ENCODE peak calls at places on chromosomes 2 and 18, in eight cellular contexts. I is fibroblast of pulmonary artery, R is cardiac muscle cell, F is left lung, D is MM.1S, H is A549, N is ovary, K is body of pancreas. L is an unnamed sample.
A peak's percentile ranks its signal among the peaks of the same experiment; 100 is the strongest.

GRCh38 chr2:121147766-121148165 is 137.2 kb downstream of the TFCP2L1 start:
- DNase-seq in N (no peak), K (no peak), I (no peak), F (no peak), H (no peak), D (no peak), R (no peak), L (no peak)

GRCh38 chr2:39466311-39466710 is 29.2 kb upstream of the MAP4K3 start:
- DNase-seq in K (no peak), H (no peak), D (no peak), F (no peak), N (no peak), I (no peak), R (no peak), L (no peak)

GRCh38 chr2:36697424-36698066 is 1.0 kb downstream of the VIT start:
- DNase-seq in N (no peak), F (no peak), H (no peak), K (no peak), I (no peak), R (no peak), D (no peak), L (no peak)

GRCh38 chr18:42446195-42446594 is 491.2 kb downstream of the PIK3C3 start:
- DNase-seq in D (no peak), F (no peak), K (no peak), I (peak; percentile 67), H (no peak), N (no peak), R (peak; percentile 60), L (no peak)

GRCh38 chr2:17646096-17646554 is 105.6 kb downstream of the VSNL1 start:
- DNase-seq in H (peak; percentile 75), I (peak; percentile 92), F (no peak), D (peak; percentile 52), N (no peak), K (peak; percentile 59), R (peak; percentile 89), L (peak; percentile 65)

GRCh38 chr2:109128466-109129355 is at the start of gene SH3RF3:
- DNase-seq in F (peak; percentile 63), K (peak; percentile 28), D (peak; percentile 52), R (peak; percentile 69), N (peak; percentile 59), I (peak; percentile 69), H (peak; percentile 61), L (peak; percentile 57)

GRCh38 chr2:54336977-54337255 is 80.9 kb upstream of the TSPYL6 start:
- DNase-seq in K (no peak), D (no peak), H (no peak), R (no peak), F (no peak), N (no peak), I (no peak), L (no peak)

GRCh38 chr2:241295326-241296095 is 20.0 kb downstream of the HDLBP start:
- DNase-seq in F (no peak), K (no peak), N (no peak), R (peak; percentile 23), I (no peak), D (no peak), H (no peak), L (no peak)

GRCh38 chr2:195026261-195026660 is 630.8 kb upstream of the SLC39A10 start:
- DNase-seq in F (no peak), D (no peak), N (no peak), H (peak; percentile 33), K (no peak), I (no peak), R (no peak), L (no peak)

GRCh38 chr2:197850882-197851281 is 46.5 kb downstream of the PLCL1 start:
- DNase-seq in R (peak; percentile 37), H (no peak), K (no peak), I (peak; percentile 45), F (no peak), D (no peak), N (no peak), L (no peak)

GRCh38 chr2:203360833-203361430 is 32.7 kb downstream of the ABI2 start:
- DNase-seq in K (no peak), R (no peak), I (no peak), H (no peak), D (peak; percentile 22), N (no peak), F (no peak), L (peak; percentile 22)

GRCh38 chr2:121804340-121804739 is 48.9 kb downstream of the TSN start:
- DNase-seq in N (no peak), F (no peak), D (no peak), K (no peak), I (peak; percentile 28), R (peak; percentile 32), H (no peak), L (peak; percentile 41)

GRCh38 chr2:54999182-54999581 is 51.1 kb downstream of the RTN4 start:
- DNase-seq in K (no peak), F (no peak), D (peak; percentile 70), N (no peak), H (no peak), I (peak; percentile 64), R (peak; percentile 54), L (peak; percentile 22)

GRCh38 chr2:224781400-224781799 is 65.2 kb upstream of the CCDC195 start:
- DNase-seq in H (no peak), R (no peak), N (no peak), F (no peak), I (no peak), D (no peak), K (no peak), L (no peak)

DNA sequence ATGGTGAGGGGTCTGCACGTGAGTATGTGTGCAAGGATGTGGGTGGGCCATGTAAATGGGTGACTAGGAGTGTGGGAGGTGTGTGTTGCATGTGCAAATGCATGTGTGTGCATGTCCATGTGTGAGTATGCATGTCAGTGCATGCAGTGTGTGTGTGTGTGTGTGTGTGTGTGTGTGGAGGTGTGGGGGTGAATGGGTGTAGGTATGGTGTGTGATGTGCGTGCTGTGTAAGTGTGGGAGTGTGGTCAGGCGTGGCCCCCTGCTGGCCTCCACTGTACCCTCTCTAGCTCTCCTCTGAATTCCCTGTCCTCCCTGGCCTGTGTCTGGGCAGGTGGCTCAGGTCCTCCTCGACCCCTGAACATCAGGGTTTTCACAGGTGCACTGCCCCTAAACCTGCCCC is 230.3 kb downstream of the CELF4 start:
- DNase-seq in R (peak; percentile 35), K (no peak), F (no peak), D (no peak), H (peak; percentile 9), N (no peak), I (peak; percentile 25), L (no peak)
- TF ChIP-seq CTCF in R (peak; percentile 43), K (peak; percentile 38), F (no peak), D (no peak), H (peak; percentile 9), N (no peak), I (peak; percentile 35), L (no peak)

GRCh38 chr2:16525265-16525887 is 140.3 kb downstream of the CYRIA start:
- DNase-seq in D (peak; percentile 7), I (peak; percentile 11), R (peak; percentile 2), K (no peak), N (no peak), H (peak; percentile 36), F (no peak), L (peak; percentile 55)
- TF ChIP-seq CTCF in D (peak; percentile 36), I (peak; percentile 46), R (peak; percentile 28), K (no peak), N (no peak), H (peak; percentile 33), F (peak; percentile 36), L (peak; percentile 63)

DNA sequence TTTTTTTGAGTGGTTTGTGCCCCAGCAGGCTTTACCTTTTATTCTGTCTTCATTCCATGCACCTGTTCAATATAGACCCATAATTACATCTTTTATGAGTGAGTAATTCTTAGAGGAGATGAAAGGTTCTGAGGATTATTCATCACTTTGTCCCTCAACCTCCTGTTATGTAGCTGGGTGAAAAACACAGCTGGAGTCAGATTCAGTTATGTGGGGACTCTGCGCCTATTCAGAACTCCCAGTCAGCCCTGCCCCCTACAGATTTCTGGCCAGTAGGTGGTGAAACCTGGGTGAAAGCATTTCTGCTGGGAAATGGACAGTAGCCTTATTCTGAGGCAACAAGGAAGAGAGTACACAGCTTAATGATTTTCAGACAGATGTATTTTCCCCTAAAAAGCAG is 107.8 kb downstream of the MGAT5 start:
- DNase-seq in K (no peak), N (no peak), D (no peak), F (no peak), I (no peak), R (no peak), H (no peak), L (no peak)
- TF ChIP-seq CTCF in K (no peak), N (no peak), D (no peak), F (no peak), I (no peak), R (no peak), H (no peak), L (no peak)

GRCh38 chr2:45577426-45577825 is 33.6 kb downstream of the SRBD1 start:
- DNase-seq in K (no peak), I (no peak), N (no peak), F (no peak), R (no peak), H (no peak), D (no peak), L (no peak)

GRCh38 chr2:45575881-45576280 is 35.2 kb downstream of the SRBD1 start:
- DNase-seq in F (no peak), H (no peak), D (no peak), N (no peak), K (no peak), I (no peak), R (no peak), L (no peak)

GRCh38 chr2:45572979-45573378 is 38.1 kb downstream of the SRBD1 start:
- DNase-seq in N (no peak), K (no peak), D (no peak), F (no peak), I (no peak), H (no peak), R (no peak), L (no peak)

GRCh38 chr2:45582522-45582921 is 28.5 kb downstream of the SRBD1 start:
- DNase-seq in K (no peak), F (no peak), I (no peak), H (no peak), N (no peak), R (no peak), D (no peak), L (no peak)

DNA sequence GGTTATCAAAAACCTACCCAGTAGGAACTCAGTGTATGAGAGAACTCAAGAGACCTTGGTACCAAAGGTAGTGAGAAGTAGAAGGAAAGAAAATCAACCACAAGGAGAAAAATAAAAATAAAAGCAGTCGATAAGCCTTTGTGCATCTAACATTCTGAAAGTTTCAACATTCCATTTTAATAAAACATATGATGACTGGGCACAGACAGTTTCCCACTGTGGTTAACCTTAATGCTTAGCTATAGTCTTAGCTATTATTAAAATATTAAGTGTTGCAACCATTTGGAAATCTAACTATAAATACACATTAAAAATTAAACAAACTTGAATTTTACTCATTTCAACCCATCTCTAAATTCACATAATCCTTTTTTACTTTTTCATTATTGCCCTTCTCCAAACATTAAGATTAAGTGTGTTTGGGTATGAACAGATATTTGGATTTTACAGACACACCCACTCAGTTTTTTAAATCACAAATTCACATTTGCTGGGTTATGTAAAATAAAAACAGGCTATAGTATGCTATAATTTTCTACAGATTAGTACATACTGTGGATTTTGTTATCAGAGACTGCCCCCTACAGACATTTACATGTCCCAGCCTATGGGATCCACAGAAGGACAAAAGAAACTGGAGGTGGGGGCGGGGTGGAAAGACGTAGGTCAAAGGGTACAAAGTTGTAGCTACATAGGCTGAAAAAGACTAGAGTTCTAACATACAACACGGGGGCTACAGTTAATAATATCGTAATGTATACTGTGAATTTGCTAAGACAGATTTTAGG is 32.8 kb downstream of the SRBD1 start:
- DNase-seq in I (peak; percentile 62), N (no peak), H (peak; percentile 47), D (peak; percentile 57), R (peak; percentile 59), F (no peak), K (no peak), L (peak; percentile 6)
- TF ChIP-seq CTCF in I (peak; percentile 50), N (no peak), H (peak; percentile 36), D (peak; percentile 63), R (peak; percentile 48), F (peak; percentile 35), K (no peak), L (no peak)

GRCh38 chr2:113965644-113966043 is 75.8 kb downstream of the ACTR3 start:
- DNase-seq in F (no peak), N (no peak), D (peak; percentile 42), I (peak; percentile 53), H (peak; percentile 72), K (no peak), R (peak; percentile 48), L (peak; percentile 23)
- TF ChIP-seq CTCF in F (no peak), N (no peak), D (peak; percentile 45), I (peak; percentile 61), H (peak; percentile 39), K (peak; percentile 44), R (peak; percentile 49), L (peak; percentile 66)